ENCODE peak calls at places on chromosomes 12 and 14, in four cellular contexts. One of them, this sample, is unnamed.

GRCh38 chr12:105705765-105706164 is 375.3 kb downstream of the C12orf75 start:
- DNase-seq in GM12878: no peak
- DNase-seq in heart left ventricle: peak
- DNase-seq in tibial artery: peak
- DNase-seq in this sample: peak

GRCh38 chr12:45731376-45731775 is 1.9 kb downstream of the ARID2 start:
- DNase-seq in GM12878: no peak
- DNase-seq in heart left ventricle: no peak
- DNase-seq in tibial artery: no peak
- DNase-seq in this sample: no peak

GRCh38 chr14:54812661-54813060 is 90.0 kb downstream of the GCH1 start:
- DNase-seq in GM12878: no peak
- DNase-seq in heart left ventricle: no peak
- DNase-seq in tibial artery: no peak
- DNase-seq in this sample: no peak

GRCh38 chr14:53613404-53614253 is 343.0 kb downstream of the BMP4 start:
- DNase-seq in GM12878: peak
- DNase-seq in heart left ventricle: no peak
- DNase-seq in tibial artery: no peak
- DNase-seq in this sample: no peak

GRCh38 chr12:114777052-114777451 is 93.1 kb upstream of the TBX3 start:
- DNase-seq in GM12878: no peak
- DNase-seq in heart left ventricle: no peak
- DNase-seq in tibial artery: no peak
- DNase-seq in this sample: no peak

GRCh38 chr14:105294142-105294597 is 6.6 kb downstream of the BRF1 start:
- DNase-seq in GM12878: no peak
- DNase-seq in heart left ventricle: peak
- DNase-seq in tibial artery: no peak
- DNase-seq in this sample: no peak

GRCh38 chr14:90545431-90545830 is 148.6 kb downstream of the CALM1 start:
- DNase-seq in GM12878: no peak
- DNase-seq in heart left ventricle: no peak
- DNase-seq in tibial artery: no peak
- DNase-seq in this sample: no peak

GRCh38 chr14:44785096-44785495 is 176.7 kb downstream of the KLHL28 start:
- DNase-seq in GM12878: no peak
- DNase-seq in heart left ventricle: no peak
- DNase-seq in tibial artery: no peak
- DNase-seq in this sample: no peak

GRCh38 chr12:56520025-56520810 is 1.4 kb upstream of the RBMS2 start:
- DNase-seq in GM12878: no peak
- DNase-seq in heart left ventricle: peak
- DNase-seq in tibial artery: no peak
- DNase-seq in this sample: no peak

DNA sequence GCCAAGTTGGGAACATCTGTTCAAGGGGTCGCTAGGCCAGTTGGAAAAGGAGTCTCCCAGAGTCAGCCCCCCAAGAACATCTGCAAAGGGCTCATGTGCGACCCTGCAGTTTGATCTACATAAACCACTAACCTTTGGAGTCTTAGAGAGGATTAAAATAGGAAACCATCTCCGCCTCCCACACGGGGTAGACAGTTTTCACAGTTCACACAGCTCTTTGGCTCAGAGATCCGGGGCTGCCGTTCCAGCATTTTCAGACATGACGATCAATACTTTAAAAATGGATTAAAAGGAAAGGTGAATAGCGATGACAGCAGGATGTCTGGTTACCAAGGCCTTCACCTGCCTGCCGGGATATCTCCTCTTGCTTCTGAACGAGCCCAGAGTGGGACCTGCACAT is 59.8 kb upstream of the BCL11B start:
- DNase-seq in GM12878: no peak
- DNase-seq in heart left ventricle: no peak
- DNase-seq in tibial artery: no peak
- DNase-seq in this sample: no peak
- H3K4me3 ChIP-seq in GM12878: no peak
- H3K4me3 ChIP-seq in heart left ventricle: no peak
- H3K4me3 ChIP-seq in tibial artery: no peak
- H3K4me3 ChIP-seq in this sample: no peak

GRCh38 chr14:32726516-32726915 is 212.2 kb upstream of the NPAS3 start:
- DNase-seq in GM12878: no peak
- DNase-seq in heart left ventricle: no peak
- DNase-seq in tibial artery: no peak
- DNase-seq in this sample: no peak

GRCh38 chr14:32728526-32728925 is 210.2 kb upstream of the NPAS3 start:
- DNase-seq in GM12878: no peak
- DNase-seq in heart left ventricle: no peak
- DNase-seq in tibial artery: no peak
- DNase-seq in this sample: no peak

GRCh38 chr14:32727827-32728226 is 210.9 kb upstream of the NPAS3 start:
- DNase-seq in GM12878: no peak
- DNase-seq in heart left ventricle: no peak
- DNase-seq in tibial artery: no peak
- DNase-seq in this sample: no peak

GRCh38 chr14:32722631-32723183 is 216.0 kb upstream of the NPAS3 start:
- DNase-seq in GM12878: no peak
- DNase-seq in heart left ventricle: no peak
- DNase-seq in tibial artery: no peak
- DNase-seq in this sample: no peak

DNA sequence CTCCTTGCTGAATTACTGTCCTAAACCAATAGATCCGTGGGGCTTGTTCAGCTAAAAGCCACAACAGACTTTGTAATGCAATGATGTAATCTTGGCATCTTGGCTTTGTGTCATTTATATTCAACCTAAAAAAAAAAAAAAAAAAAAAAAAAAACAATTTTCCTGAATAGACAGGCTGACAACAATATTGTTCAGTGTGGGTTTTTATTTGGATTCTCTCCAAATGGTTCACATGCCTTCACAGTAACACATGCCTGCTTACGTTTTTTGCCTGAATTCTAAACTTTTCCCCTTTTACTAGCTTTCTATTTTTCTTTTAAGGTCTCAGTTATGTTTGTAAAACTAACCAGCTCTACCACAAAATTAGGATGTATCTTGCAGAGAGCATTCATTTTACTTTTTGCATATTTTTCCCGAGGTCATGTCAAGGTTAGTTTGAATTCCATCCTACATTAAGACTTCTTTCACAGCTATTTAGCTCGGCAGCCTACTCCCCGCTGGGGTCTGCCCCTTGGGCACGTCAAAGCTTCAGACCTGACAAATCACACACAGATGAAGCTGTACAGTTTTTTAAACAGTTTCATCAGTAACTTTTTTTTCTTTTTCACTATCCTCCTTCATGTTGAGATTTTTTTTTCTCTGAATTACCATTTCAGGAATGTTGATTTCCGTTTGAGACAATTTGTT is 213.7 kb upstream of the NPAS3 start:
- DNase-seq in GM12878: no peak
- DNase-seq in heart left ventricle: no peak
- DNase-seq in tibial artery: no peak
- DNase-seq in this sample: no peak
- H3K27ac ChIP-seq in GM12878: no peak
- H3K27ac ChIP-seq in heart left ventricle: no peak
- H3K27ac ChIP-seq in tibial artery: peak
- H3K27ac ChIP-seq in this sample: no peak

GRCh38 chr12:54658306-54659264 is 10.4 kb upstream of the DCD start:
- DNase-seq in GM12878: no peak
- DNase-seq in heart left ventricle: no peak
- DNase-seq in tibial artery: no peak
- DNase-seq in this sample: peak
- TF ChIP-seq CTCF in GM12878: peak
- TF ChIP-seq CTCF in heart left ventricle: peak
- TF ChIP-seq CTCF in tibial artery: no peak
- TF ChIP-seq CTCF in this sample: peak

GRCh38 chr12:88921434-88921833 is 341.2 kb upstream of the KITLG start:
- DNase-seq in GM12878: no peak
- DNase-seq in heart left ventricle: no peak
- DNase-seq in tibial artery: no peak
- DNase-seq in this sample: no peak
- H3K4me3 ChIP-seq in GM12878: no peak
- H3K4me3 ChIP-seq in heart left ventricle: no peak
- H3K4me3 ChIP-seq in tibial artery: no peak
- H3K4me3 ChIP-seq in this sample: no peak

GRCh38 chr12:75759196-75759595 is 247.8 kb upstream of the KRR1 start:
- DNase-seq in GM12878: no peak
- DNase-seq in heart left ventricle: no peak
- DNase-seq in tibial artery: no peak
- DNase-seq in this sample: no peak

GRCh38 chr12:75760481-75761324 is 249.3 kb upstream of the KRR1 start:
- DNase-seq in GM12878: no peak
- DNase-seq in heart left ventricle: no peak
- DNase-seq in tibial artery: no peak
- DNase-seq in this sample: no peak

GRCh38 chr12:75756771-75757170 is 245.4 kb upstream of the KRR1 start:
- DNase-seq in GM12878: no peak
- DNase-seq in heart left ventricle: no peak
- DNase-seq in tibial artery: no peak
- DNase-seq in this sample: no peak

GRCh38 chr12:75756112-75756511 is 244.7 kb upstream of the KRR1 start:
- DNase-seq in GM12878: no peak
- DNase-seq in heart left ventricle: no peak
- DNase-seq in tibial artery: no peak
- DNase-seq in this sample: no peak

GRCh38 chr12:75759842-75760260 is 248.4 kb upstream of the KRR1 start:
- DNase-seq in GM12878: no peak
- DNase-seq in heart left ventricle: no peak
- DNase-seq in tibial artery: no peak
- DNase-seq in this sample: no peak
- H3K27ac ChIP-seq in GM12878: no peak
- H3K27ac ChIP-seq in heart left ventricle: no peak
- H3K27ac ChIP-seq in tibial artery: no peak
- H3K27ac ChIP-seq in this sample: no peak